ENCODE peak calls at places on chromosomes 3 and 15, in ten cellular contexts. W is substantia nigra; G is PC-3; Q is amniotic epithelial cell; I is left ventricle myocardium superior; S is neural crest cell; B is AG20443; E is caudate nucleus; P is dermis blood vessel endothelial cell; R is stimulated activated CD8-positive, alpha-beta memory T cell treated with anti-CD3 and anti-CD28 coated beads, Interleukin-4, amount 100 ng/mL, for 48 hours. D is an unnamed sample.

GRCh38 chr15:100879046-100879445 is 585 bp upstream of the ALDH1A3 start:
- DNase-seq in W (no peak), G (no peak), Q (no peak), I (no peak), S (no peak), B (peak), E (no peak), P (peak), R (no peak), D (peak)

GRCh38 chr15:64507293-64507802 is 47.0 kb downstream of the ZNF609 start:
- DNase-seq in W (peak), G (no peak), Q (peak), I (peak), S (no peak), B (peak), E (no peak), P (peak), R (peak), D (no peak)

GRCh38 chr3:118540826-118541225 is 493.8 kb downstream of the IGSF11 start:
- DNase-seq in W (no peak), G (no peak), Q (no peak), I (no peak), S (no peak), B (no peak), E (no peak), P (no peak), R (no peak), D (no peak)

GRCh38 chr3:121624147-121624852 is 31.1 kb downstream of the FBXO40 start:
- DNase-seq in W (no peak), G (no peak), Q (no peak), I (no peak), S (no peak), B (no peak), E (no peak), P (no peak), R (no peak), D (no peak)

GRCh38 chr3:137771401-137772230 is 7.5 kb downstream of the SOX14 start:
- DNase-seq in W (no peak), G (no peak), Q (no peak), I (peak), S (peak), B (no peak), E (no peak), P (no peak), R (peak), D (peak)

GRCh38 chr3:122689587-122689986 is 8.9 kb downstream of the PARP14 start:
- DNase-seq in W (no peak), G (peak), Q (peak), I (no peak), S (no peak), B (no peak), E (no peak), P (no peak), R (no peak), D (no peak)

GRCh38 chr15:91409430-91409829 is 309.4 kb downstream of the SV2B start:
- DNase-seq in W (no peak), G (no peak), Q (no peak), I (no peak), S (no peak), B (no peak), E (no peak), P (no peak), R (no peak), D (no peak)

GRCh38 chr3:106249159-106249558 is 380.3 kb upstream of the CBLB start:
- DNase-seq in W (no peak), G (peak), Q (no peak), I (no peak), S (no peak), B (no peak), E (no peak), P (no peak), R (no peak), D (no peak)

GRCh38 chr15:85742186-85742751 is 52.5 kb downstream of the KLHL25 start:
- DNase-seq in W (peak), G (no peak), Q (peak), I (no peak), S (no peak), B (peak), E (no peak), P (no peak), R (peak), D (peak)

GRCh38 chr3:170228093-170228766 is 6.0 kb downstream of the PRKCI start:
- DNase-seq in W (no peak), G (peak), Q (peak), I (no peak), S (no peak), B (no peak), E (no peak), P (peak), R (no peak), D (no peak)

GRCh38 chr3:49222002-49222401 is 50.6 kb downstream of the KLHDC8B start:
- DNase-seq in W (no peak), G (peak), Q (no peak), I (no peak), S (no peak), B (no peak), E (no peak), P (no peak), R (no peak), D (no peak)

GRCh38 chr3:58568572-58569286 is 8.5 kb downstream of the FAM107A start:
- DNase-seq in W (peak), G (peak), Q (peak), I (peak), S (peak), B (peak), E (peak), P (peak), R (peak), D (peak)

GRCh38 chr15:51580982-51581381 is 41.6 kb downstream of the DMXL2 start:
- DNase-seq in W (no peak), G (no peak), Q (no peak), I (no peak), S (no peak), B (no peak), E (no peak), P (no peak), R (no peak), D (no peak)

GRCh38 chr15:95843241-95843851 is 487.2 kb upstream of the NR2F2 start:
- DNase-seq in W (no peak), G (no peak), Q (peak), I (peak), S (peak), B (peak), E (no peak), P (no peak), R (no peak), D (no peak)

GRCh38 chr3:193132247-193132646 is 108.8 kb upstream of the PLAAT1 start:
- DNase-seq in W (no peak), G (no peak), Q (no peak), I (no peak), S (no peak), B (no peak), E (no peak), P (no peak), R (no peak), D (no peak)

GRCh38 chr15:80942266-80942665 is 47.4 kb downstream of the MESD start:
- DNase-seq in W (no peak), G (no peak), Q (no peak), I (no peak), S (no peak), B (no peak), E (no peak), P (no peak), R (no peak), D (no peak)

GRCh38 chr3:119891944-119892721 is 110.2 kb downstream of the NR1I2 start:
- DNase-seq in W (peak), G (peak), Q (peak), I (no peak), S (peak), B (peak), E (no peak), P (peak), R (peak), D (peak)

GRCh38 chr15:63551400-63551799 is 45.8 kb upstream of the FBXL22 start:
- DNase-seq in W (no peak), G (peak), Q (peak), I (no peak), S (no peak), B (peak), E (no peak), P (no peak), R (no peak), D (no peak)

GRCh38 chr15:47872869-47873301 is 155.6 kb downstream of the SEMA6D start:
- DNase-seq in W (no peak), G (no peak), Q (no peak), I (no peak), S (no peak), B (no peak), E (no peak), P (no peak), R (no peak), D (no peak)

D was measured in H7.